ENCODE peak calls at places on chromosomes 1 and 21, in seven cellular contexts. W is H1, Z is OCI-LY7, V is breast epithelium, Y is PC-3, S is sigmoid colon, L is osteoblast. M is an unnamed sample. For H3K4me1, the result is how much of the 10 kb centered on the place peaks cover.

GRCh38 chr21:45078877-45079281 is 4.5 kb downstream of the ADARB1 start:
- DNase-seq in W (no peak), Z (no peak), V (no peak), Y (no peak), S (peak), L (peak), M (no peak)

GRCh38 chr1:125119024-125119441 is 3934.3 kb downstream of the SRGAP2C start:
- DNase-seq in W (no peak), Z (no peak), V (no peak), Y (no peak), S (no peak), L (peak), M (no peak)

GRCh38 chr1:151059342-151060240 is at the start of gene CDC42SE1:
- DNase-seq in W (peak), Z (peak), V (peak), Y (peak), S (peak), L (peak), M (peak)

GRCh38 chr1:3905953-3906671 is 6.0 kb upstream of the C1orf174 start:
- DNase-seq in W (no peak), Z (peak), V (no peak), Y (no peak), S (peak), L (peak), M (no peak)

GRCh38 chr1:70034403-70034802 is 171.0 kb downstream of the LRRC40 start:
- DNase-seq in W (no peak), Z (peak), V (no peak), Y (peak), S (no peak), L (no peak), M (peak)

GRCh38 chr1:61914823-61915482 is 172.7 kb downstream of the PATJ start:
- DNase-seq in W (no peak), Z (no peak), V (no peak), Y (no peak), S (no peak), L (peak), M (no peak)

GRCh38 chr1:213284626-213285025 is 233.6 kb downstream of the RPS6KC1 start:
- DNase-seq in W (no peak), Z (no peak), V (no peak), Y (peak), S (no peak), L (peak), M (no peak)

GRCh38 chr21:41636636-41637625 is 129.0 kb upstream of the TMPRSS2 start:
- DNase-seq in W (no peak), Z (no peak), V (no peak), Y (no peak), S (peak), L (no peak), M (no peak)

GRCh38 chr1:168636200-168636599 is 59.8 kb downstream of the XCL1 start:
- DNase-seq in W (no peak), Z (no peak), V (no peak), Y (peak), S (no peak), L (no peak), M (no peak)

GRCh38 chr1:10960406-10960805 is 52.0 kb upstream of the TARDBP start:
- DNase-seq in W (no peak), Z (no peak), V (no peak), Y (no peak), S (no peak), L (no peak), M (no peak)

GRCh38 chr1:33501774-33502173 is 29.3 kb downstream of the ZSCAN20 start:
- DNase-seq in W (no peak), Z (no peak), V (no peak), Y (no peak), S (no peak), L (no peak), M (no peak)

GRCh38 chr1:214660190-214660589 is 57.2 kb downstream of the CENPF start:
- DNase-seq in W (no peak), Z (no peak), V (no peak), Y (no peak), S (no peak), L (no peak), M (no peak)

GRCh38 chr1:14653461-14653960 is 55.0 kb downstream of the KAZN start:
- DNase-seq in W (no peak), Z (no peak), V (no peak), Y (peak), S (no peak), L (peak), M (no peak)

GRCh38 chr1:178530520-178530919 is 17.6 kb downstream of the TEX35 start:
- DNase-seq in W (no peak), Z (no peak), V (no peak), Y (peak), S (peak), L (no peak), M (peak)

GRCh38 chr1:194372266-194372665 is 1185.9 kb upstream of the B3GALT2 start:
- DNase-seq in W (no peak), Z (no peak), V (no peak), Y (no peak), S (no peak), L (no peak), M (no peak)

GRCh38 chr1:17292299-17293198 is 15.4 kb upstream of the PADI4 start:
- DNase-seq in W (no peak), Z (no peak), V (no peak), Y (peak), S (no peak), L (no peak), M (peak)

GRCh38 chr1:213374369-213374768 is 323.3 kb downstream of the RPS6KC1 start:
- DNase-seq in W (peak), Z (peak), V (peak), Y (peak), S (no peak), L (no peak), M (peak)

GRCh38 chr1:84619383-84620093 is 45.3 kb upstream of the CTBS start:
- DNase-seq in W (no peak), Z (no peak), V (no peak), Y (peak), S (no peak), L (peak), M (no peak)

DNA sequence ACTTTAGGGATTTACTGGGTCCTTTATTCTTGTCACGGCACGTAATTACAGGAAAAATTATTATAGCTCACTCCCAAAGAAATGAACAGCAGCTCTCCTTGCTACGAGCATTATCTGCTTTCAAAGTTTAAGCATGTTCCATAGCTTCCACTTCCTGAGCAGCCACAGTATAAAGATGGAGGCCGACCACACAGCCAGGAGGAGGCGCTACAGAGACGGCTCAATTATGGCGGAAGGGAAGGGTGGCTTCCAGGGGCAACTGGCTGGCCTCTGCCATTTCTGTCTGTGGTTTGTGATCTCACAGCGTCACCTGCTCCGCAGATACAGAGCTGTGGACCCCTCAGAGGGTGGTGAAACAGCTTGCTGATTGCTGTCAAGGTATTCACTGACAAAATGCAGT is 212.3 kb upstream of the GREM2 start:
- DNase-seq in W (peak), Z (no peak), V (no peak), Y (no peak), S (no peak), L (no peak), M (no peak)
- TF ChIP-seq CTCF in W (peak), Z (peak), V (no peak), Y (peak), S (no peak), L (no peak), M (no peak)

DNA sequence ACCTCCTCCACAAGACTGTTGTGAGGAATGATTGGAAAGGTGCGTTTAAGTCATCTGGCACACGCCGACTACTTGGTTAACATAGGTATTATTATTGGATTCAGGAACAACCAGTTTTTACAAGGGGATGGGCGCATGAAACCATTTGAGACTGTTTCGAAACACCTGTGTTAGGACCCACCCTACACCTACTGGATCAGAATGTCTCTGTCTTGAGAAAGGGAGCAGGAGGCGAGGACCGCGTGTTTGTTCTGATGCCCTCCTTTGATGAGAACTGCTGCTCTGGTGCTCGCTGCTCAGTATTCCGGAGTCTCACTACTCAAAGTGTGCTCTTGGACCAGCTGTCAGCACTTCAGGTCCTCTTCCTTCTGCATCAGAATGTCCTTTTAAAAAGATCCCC is 7.3 kb downstream of the H6PD start:
- DNase-seq in W (no peak), Z (no peak), V (no peak), Y (no peak), S (no peak), L (peak), M (no peak)
- H3K27ac ChIP-seq in W (no peak), Z (no peak), V (peak), Y (no peak), S (peak), L (no peak), M (no peak)

DNA sequence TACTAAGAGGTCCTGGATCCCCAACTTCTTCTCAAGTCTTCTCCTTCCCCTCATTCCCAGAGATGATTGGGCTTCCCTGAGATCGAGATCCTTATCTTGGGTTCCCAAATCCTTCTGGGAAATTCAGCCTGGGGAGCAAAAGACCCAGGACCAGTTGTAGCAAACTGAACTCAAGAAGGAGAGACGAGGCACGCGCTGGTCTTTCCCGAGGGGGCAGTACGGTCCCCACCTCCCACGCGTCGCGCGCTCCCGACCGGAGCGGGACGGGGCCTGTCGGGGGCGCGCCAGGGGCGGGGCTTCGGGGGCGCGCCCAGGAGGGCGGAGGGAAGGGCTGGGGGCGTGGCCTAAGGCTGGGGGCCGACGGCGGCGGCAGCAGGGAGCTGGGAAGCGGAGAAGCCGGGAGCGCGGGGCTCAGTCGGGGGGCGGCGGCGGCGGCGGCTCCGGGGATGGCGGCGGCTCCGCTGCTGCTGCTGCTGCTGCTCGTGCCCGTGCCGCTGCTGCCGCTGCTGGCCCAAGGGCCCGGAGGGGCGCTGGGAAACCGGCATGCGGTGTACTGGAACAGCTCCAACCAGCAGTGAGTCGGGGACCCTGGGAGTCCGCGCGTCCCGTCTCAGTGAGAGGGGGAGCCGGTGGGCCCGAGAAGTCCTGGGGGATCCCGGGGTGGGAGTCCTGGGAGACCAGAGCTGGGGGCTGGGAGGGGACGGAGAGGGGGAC is at the start of gene EFNA3:
- DNase-seq in W (peak), Z (peak), V (peak), Y (peak), S (peak), L (peak), M (peak)
- H3K4me1 ChIP-seq in W (under half), Z (half or more), V (under half), Y (half or more), S (under half), L (under half), M (half or more)

DNA sequence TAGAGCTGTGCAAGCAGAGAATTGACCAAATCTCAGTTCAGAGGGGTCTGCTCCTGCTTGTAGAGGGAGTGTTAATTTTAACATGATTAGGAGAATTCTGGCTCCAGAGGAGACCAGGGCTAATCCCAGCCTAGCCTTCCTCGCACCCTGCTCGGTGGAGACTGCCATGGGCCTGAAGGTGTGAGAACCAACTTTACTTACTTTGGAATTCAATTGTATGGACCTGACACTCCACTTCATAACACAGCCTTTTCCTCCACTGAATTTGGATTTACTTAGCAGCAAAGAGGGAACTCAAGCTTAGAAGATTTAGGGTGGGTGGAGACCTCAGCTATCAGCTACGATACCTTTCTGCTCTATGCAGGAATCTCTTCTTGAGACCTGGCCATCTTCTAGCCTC is 11.5 kb downstream of the PLXNA2 start:
- DNase-seq in W (no peak), Z (no peak), V (no peak), Y (no peak), S (no peak), L (no peak), M (no peak)
- TF ChIP-seq CTCF in W (no peak), Z (no peak), V (no peak), Y (no peak), S (no peak), L (no peak), M (no peak)

DNA sequence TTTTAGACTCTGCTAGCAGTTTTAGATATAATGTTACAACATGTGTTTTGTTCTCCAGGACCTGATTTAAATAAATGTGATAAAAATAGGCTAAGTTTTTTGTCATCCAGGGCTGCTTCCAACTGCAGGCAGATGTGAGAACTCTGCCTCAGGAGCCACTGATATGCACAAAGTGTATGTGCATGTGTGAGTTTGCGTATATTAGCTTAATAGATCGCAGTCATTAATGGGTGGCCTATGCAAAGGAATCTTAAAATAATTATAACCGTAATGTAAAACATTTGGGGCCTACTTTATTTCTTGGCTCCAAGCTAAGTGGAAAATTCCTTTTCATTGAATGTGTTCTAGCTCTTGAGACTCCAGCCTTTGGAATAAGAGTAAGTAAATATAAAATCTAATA is 16.7 kb downstream of the DHX9 start:
- DNase-seq in W (no peak), Z (no peak), V (no peak), Y (no peak), S (no peak), L (no peak), M (no peak)
- H3K27ac ChIP-seq in W (no peak), Z (no peak), V (no peak), Y (no peak), S (peak), L (no peak), M (no peak)

GRCh38 chr1:26041401-26041800 is 4.5 kb downstream of the SLC30A2 start:
- DNase-seq in W (no peak), Z (no peak), V (no peak), Y (no peak), S (no peak), L (peak), M (no peak)

GRCh38 chr1:26038904-26039303 is 7.0 kb downstream of the SLC30A2 start:
- DNase-seq in W (no peak), Z (no peak), V (no peak), Y (no peak), S (no peak), L (peak), M (no peak)

GRCh38 chr1:26044414-26044813 is 1.5 kb downstream of the SLC30A2 start:
- DNase-seq in W (no peak), Z (no peak), V (no peak), Y (no peak), S (no peak), L (peak), M (no peak)

GRCh38 chr1:26043765-26044164 is 2.2 kb downstream of the SLC30A2 start:
- DNase-seq in W (no peak), Z (no peak), V (no peak), Y (no peak), S (no peak), L (no peak), M (no peak)

GRCh38 chr1:26041978-26042377 is 3.9 kb downstream of the SLC30A2 start:
- DNase-seq in W (no peak), Z (no peak), V (no peak), Y (no peak), S (no peak), L (peak), M (no peak)
- H3K4me1 ChIP-seq in W (under half), Z (under half), V (under half), Y (under half), S (under half), L (under half), M (under half)

M was measured in PC-9.